ENCODE peak calls at places on chromosomes 3 and 15, in nine cellular contexts. One of them, this sample, is unnamed.

GRCh38 chr3:55160241-55160877 is 232.5 kb upstream of the LRTM1 start:
- DNase-seq in NCI-H1105: no peak
- DNase-seq in lower lobe of right lung: no peak
- DNase-seq in effector memory CD8-positive, alpha-beta T cell: no peak
- DNase-seq in heart right ventricle: peak
- DNase-seq in caudate nucleus: no peak
- DNase-seq in hippocampal formation: no peak
- DNase-seq in T-cell: no peak
- DNase-seq in neural progenitor cell: no peak
- DNase-seq in this sample: no peak

GRCh38 chr15:43135351-43135750 is 2.0 kb downstream of the TMEM62 start:
- DNase-seq in NCI-H1105: no peak
- DNase-seq in lower lobe of right lung: no peak
- DNase-seq in effector memory CD8-positive, alpha-beta T cell: no peak
- DNase-seq in heart right ventricle: no peak
- DNase-seq in caudate nucleus: no peak
- DNase-seq in hippocampal formation: no peak
- DNase-seq in T-cell: no peak
- DNase-seq in neural progenitor cell: no peak
- DNase-seq in this sample: no peak

GRCh38 chr15:80861776-80862175 is 82.6 kb downstream of the CEMIP start:
- DNase-seq in NCI-H1105: no peak
- DNase-seq in lower lobe of right lung: no peak
- DNase-seq in effector memory CD8-positive, alpha-beta T cell: no peak
- DNase-seq in heart right ventricle: peak
- DNase-seq in caudate nucleus: no peak
- DNase-seq in hippocampal formation: no peak
- DNase-seq in T-cell: no peak
- DNase-seq in neural progenitor cell: no peak
- DNase-seq in this sample: no peak

GRCh38 chr15:80586141-80586540 is 109.0 kb upstream of the ABHD17C start:
- DNase-seq in NCI-H1105: no peak
- DNase-seq in lower lobe of right lung: no peak
- DNase-seq in effector memory CD8-positive, alpha-beta T cell: no peak
- DNase-seq in heart right ventricle: no peak
- DNase-seq in caudate nucleus: no peak
- DNase-seq in hippocampal formation: no peak
- DNase-seq in T-cell: no peak
- DNase-seq in neural progenitor cell: no peak
- DNase-seq in this sample: no peak

GRCh38 chr3:134611516-134611915 is 39.3 kb downstream of the KY start:
- DNase-seq in NCI-H1105: no peak
- DNase-seq in lower lobe of right lung: no peak
- DNase-seq in effector memory CD8-positive, alpha-beta T cell: no peak
- DNase-seq in heart right ventricle: no peak
- DNase-seq in caudate nucleus: no peak
- DNase-seq in hippocampal formation: no peak
- DNase-seq in T-cell: no peak
- DNase-seq in neural progenitor cell: no peak
- DNase-seq in this sample: no peak

GRCh38 chr15:67080900-67081431 is 15.6 kb downstream of the SMAD3 start:
- DNase-seq in NCI-H1105: no peak
- DNase-seq in lower lobe of right lung: peak
- DNase-seq in effector memory CD8-positive, alpha-beta T cell: no peak
- DNase-seq in heart right ventricle: peak
- DNase-seq in caudate nucleus: no peak
- DNase-seq in hippocampal formation: peak
- DNase-seq in T-cell: no peak
- DNase-seq in neural progenitor cell: no peak
- DNase-seq in this sample: peak

GRCh38 chr3:74314696-74315095 is 299.8 kb downstream of the CNTN3 start:
- DNase-seq in NCI-H1105: no peak
- DNase-seq in lower lobe of right lung: no peak
- DNase-seq in effector memory CD8-positive, alpha-beta T cell: no peak
- DNase-seq in heart right ventricle: no peak
- DNase-seq in caudate nucleus: no peak
- DNase-seq in hippocampal formation: no peak
- DNase-seq in T-cell: no peak
- DNase-seq in neural progenitor cell: no peak
- DNase-seq in this sample: no peak

GRCh38 chr15:66846811-66847210 is 144.8 kb downstream of the SMAD6 start:
- DNase-seq in NCI-H1105: no peak
- DNase-seq in lower lobe of right lung: peak
- DNase-seq in effector memory CD8-positive, alpha-beta T cell: no peak
- DNase-seq in heart right ventricle: no peak
- DNase-seq in caudate nucleus: no peak
- DNase-seq in hippocampal formation: no peak
- DNase-seq in T-cell: no peak
- DNase-seq in neural progenitor cell: no peak
- DNase-seq in this sample: no peak

GRCh38 chr15:28075482-28076029 is 23.6 kb downstream of the OCA2 start:
- DNase-seq in NCI-H1105: peak
- DNase-seq in lower lobe of right lung: no peak
- DNase-seq in effector memory CD8-positive, alpha-beta T cell: no peak
- DNase-seq in heart right ventricle: no peak
- DNase-seq in caudate nucleus: no peak
- DNase-seq in hippocampal formation: no peak
- DNase-seq in T-cell: no peak
- DNase-seq in neural progenitor cell: no peak
- DNase-seq in this sample: no peak

GRCh38 chr15:62853833-62854210 is 188.7 kb upstream of the TPM1 start:
- DNase-seq in NCI-H1105: no peak
- DNase-seq in lower lobe of right lung: no peak
- DNase-seq in effector memory CD8-positive, alpha-beta T cell: no peak
- DNase-seq in heart right ventricle: no peak
- DNase-seq in caudate nucleus: no peak
- DNase-seq in hippocampal formation: no peak
- DNase-seq in T-cell: no peak
- DNase-seq in neural progenitor cell: no peak
- DNase-seq in this sample: no peak

GRCh38 chr3:167813169-167814123 is 77.9 kb downstream of the SERPINI1 start:
- DNase-seq in NCI-H1105: no peak
- DNase-seq in lower lobe of right lung: no peak
- DNase-seq in effector memory CD8-positive, alpha-beta T cell: no peak
- DNase-seq in heart right ventricle: no peak
- DNase-seq in caudate nucleus: no peak
- DNase-seq in hippocampal formation: no peak
- DNase-seq in T-cell: no peak
- DNase-seq in neural progenitor cell: no peak
- DNase-seq in this sample: no peak